ENCODE peak calls at places on chromosomes 13 and 19, in six cellular contexts. W is BE2C, L is nucleus accumbens, U is LoVo, K is DMS153, A is AG04450. F is an unnamed sample.

GRCh38 chr13:108383676-108384075 is 114.2 kb downstream of the TNFSF13B start:
- DNase-seq in W (no peak), L (no peak), U (no peak), K (no peak), A (no peak), F (no peak)

GRCh38 chr13:76764429-76764828 is 121.8 kb downstream of the KCTD12 start:
- DNase-seq in W (no peak), L (no peak), U (no peak), K (peak), A (no peak), F (no peak)

GRCh38 chr19:44817725-44818469 is 9.0 kb downstream of the BCAM start:
- DNase-seq in W (no peak), L (no peak), U (no peak), K (no peak), A (no peak), F (no peak)

GRCh38 chr19:38304866-38305429 is 897 bp downstream of the C19orf33 start:
- DNase-seq in W (peak), L (no peak), U (peak), K (peak), A (no peak), F (peak)

GRCh38 chr19:53507523-53508442 is 30.2 kb upstream of the ZNF331 start:
- DNase-seq in W (no peak), L (no peak), U (no peak), K (no peak), A (no peak), F (no peak)

GRCh38 chr19:900302-901111 is 7.2 kb downstream of the RNU6-9 start:
- DNase-seq in W (no peak), L (no peak), U (no peak), K (no peak), A (no peak), F (no peak)

GRCh38 chr19:33344210-33344609 is 29.3 kb upstream of the CEBPG start:
- DNase-seq in W (no peak), L (no peak), U (no peak), K (no peak), A (no peak), F (no peak)

GRCh38 chr19:14150041-14150769 is 13.8 kb upstream of the ASF1B start:
- DNase-seq in W (peak), L (no peak), U (no peak), K (no peak), A (no peak), F (no peak)

GRCh38 chr19:15227261-15227660 is 5.0 kb downstream of the EPHX3 start:
- DNase-seq in W (no peak), L (no peak), U (no peak), K (no peak), A (no peak), F (no peak)

GRCh38 chr13:23871616-23872220 is 17.5 kb downstream of the MIPEP start:
- DNase-seq in W (no peak), L (no peak), U (peak), K (peak), A (no peak), F (peak)

F was measured in kidney glomerular epithelial cell.